ENCODE peak calls at places on chromosomes 1 and 21, in seven cellular contexts. U is mesenteric fat pad; R is ELR; H is fibroblast of mammary gland; I is GM12865; L is activated CD4-positive, alpha-beta T cell treated with anti-CD3 and anti-CD28 coated beads for 48 hours; C is activated naive CD4-positive, alpha-beta T cell treated with anti-CD3 and anti-CD28 coated beads, Interleukin-2, amount 10 ng/mL, durations not matched to agents 7 days and 5 days. S is an unnamed sample.

GRCh38 chr1:169105434-169106094 is 926 bp upstream of the ATP1B1 start:
- DNase-seq in U (peak), R (peak), H (no peak), I (peak), L (peak), C (peak), S (no peak)

GRCh38 chr1:21662426-21663250 is 6.5 kb downstream of the RAP1GAP start:
- DNase-seq in U (peak), R (no peak), H (no peak), I (no peak), L (no peak), C (no peak), S (no peak)

GRCh38 chr1:41647202-41648135 is 163.0 kb upstream of the EDN2 start:
- DNase-seq in U (peak), R (no peak), H (no peak), I (no peak), L (no peak), C (no peak), S (no peak)

GRCh38 chr1:70264875-70265274 is 43.7 kb downstream of the SRSF11 start:
- DNase-seq in U (no peak), R (no peak), H (no peak), I (no peak), L (no peak), C (no peak), S (no peak)

GRCh38 chr21:39669485-39669884 is 56.7 kb downstream of the B3GALT5 start:
- DNase-seq in U (no peak), R (no peak), H (no peak), I (no peak), L (no peak), C (no peak), S (no peak)

GRCh38 chr1:226990133-226990716 is 50.1 kb downstream of the COQ8A start:
- DNase-seq in U (no peak), R (no peak), H (no peak), I (peak), L (peak), C (peak), S (no peak)

GRCh38 chr1:218034464-218034863 is 250.6 kb upstream of the RRP15 start:
- DNase-seq in U (no peak), R (no peak), H (no peak), I (no peak), L (no peak), C (no peak), S (no peak)

GRCh38 chr1:241253491-241253890 is 103.5 kb downstream of the RGS7 start:
- DNase-seq in U (no peak), R (peak), H (peak), I (no peak), L (no peak), C (no peak), S (no peak)

GRCh38 chr1:56710646-56711045 is 65.5 kb downstream of the PRKAA2 start:
- DNase-seq in U (no peak), R (peak), H (peak), I (no peak), L (no peak), C (no peak), S (peak)

GRCh38 chr21:16420086-16420724 is 690.4 kb downstream of the USP25 start:
- DNase-seq in U (no peak), R (no peak), H (peak), I (no peak), L (no peak), C (no peak), S (peak)

GRCh38 chr1:163231385-163231784 is 28.7 kb upstream of the RGS5 start:
- DNase-seq in U (no peak), R (peak), H (peak), I (no peak), L (no peak), C (no peak), S (peak)

GRCh38 chr1:23013657-23014056 is 2.0 kb downstream of the TEX46 start:
- DNase-seq in U (no peak), R (no peak), H (no peak), I (peak), L (no peak), C (no peak), S (peak)